ENCODE peak calls at places on chromosomes 6 and 20, in six cellular contexts. L is K562; Z is GM12865; E is CD8-positive, alpha-beta T cell; N is dorsolateral prefrontal cortex; Y is tibial artery. B is an unnamed sample.

GRCh38 chr6:38943964-38944363 is 104.6 kb upstream of the GLP1R start:
- DNase-seq in L (no peak), Z (no peak), E (no peak), N (no peak), Y (no peak), B (no peak)

GRCh38 chr6:34055223-34055933 is 90.5 kb downstream of the GRM4 start:
- DNase-seq in L (peak), Z (peak), E (peak), N (peak), Y (peak), B (peak)

GRCh38 chr20:38343798-38344701 is 2.2 kb upstream of the LBP start:
- DNase-seq in L (no peak), Z (no peak), E (no peak), N (no peak), Y (no peak), B (no peak)

GRCh38 chr6:166194885-166195860 is 27.5 kb upstream of the TBXT start:
- DNase-seq in L (no peak), Z (peak), E (no peak), N (no peak), Y (no peak), B (no peak)

GRCh38 chr6:130794686-130795085 is 32.5 kb upstream of the SMLR1 start:
- DNase-seq in L (no peak), Z (no peak), E (no peak), N (no peak), Y (no peak), B (no peak)

GRCh38 chr6:132300323-132300949 is 100.8 kb downstream of the MOXD1 start:
- DNase-seq in L (peak), Z (peak), E (no peak), N (no peak), Y (no peak), B (no peak)

GRCh38 chr6:15754035-15754705 is 91.3 kb upstream of the DTNBP1 start:
- DNase-seq in L (peak), Z (no peak), E (no peak), N (no peak), Y (no peak), B (no peak)

GRCh38 chr6:44238687-44239350 is 8.1 kb upstream of the HSP90AB1 start:
- DNase-seq in L (no peak), Z (no peak), E (no peak), N (no peak), Y (no peak), B (no peak)

GRCh38 chr6:51554029-51554428 is 533.4 kb downstream of the PKHD1 start:
- DNase-seq in L (no peak), Z (no peak), E (no peak), N (no peak), Y (no peak), B (no peak)

GRCh38 chr20:49914310-49915117 is 815 bp downstream of the SPATA2 start:
- DNase-seq in L (peak), Z (peak), E (no peak), N (no peak), Y (no peak), B (no peak)
- TF ChIP-seq CTCF in L (peak), Z (no peak), E (no peak), N (no peak), Y (no peak), B (no peak)

DNA sequence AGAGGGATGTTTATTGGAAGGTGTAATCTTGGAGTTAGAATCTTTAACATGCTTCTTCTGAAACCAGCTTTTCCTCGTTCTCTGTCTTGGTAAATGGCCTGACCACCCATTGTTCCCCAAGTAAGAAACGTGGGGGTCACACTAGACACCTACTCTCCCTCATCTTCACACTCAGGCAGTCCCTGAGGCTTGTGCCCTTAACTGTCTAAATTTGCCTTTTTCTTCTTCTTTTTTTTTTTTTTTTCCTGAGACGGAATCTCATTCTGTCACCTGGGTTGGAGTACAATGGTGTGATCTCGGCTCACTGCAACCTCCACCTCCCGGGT is 16.2 kb upstream of the ARFGEF2 start:
- DNase-seq in L (no peak), Z (no peak), E (no peak), N (no peak), Y (no peak), B (no peak)
- TF ChIP-seq CTCF in L (no peak), Z (no peak), E (no peak), N (no peak), Y (no peak), B (no peak)

DNA sequence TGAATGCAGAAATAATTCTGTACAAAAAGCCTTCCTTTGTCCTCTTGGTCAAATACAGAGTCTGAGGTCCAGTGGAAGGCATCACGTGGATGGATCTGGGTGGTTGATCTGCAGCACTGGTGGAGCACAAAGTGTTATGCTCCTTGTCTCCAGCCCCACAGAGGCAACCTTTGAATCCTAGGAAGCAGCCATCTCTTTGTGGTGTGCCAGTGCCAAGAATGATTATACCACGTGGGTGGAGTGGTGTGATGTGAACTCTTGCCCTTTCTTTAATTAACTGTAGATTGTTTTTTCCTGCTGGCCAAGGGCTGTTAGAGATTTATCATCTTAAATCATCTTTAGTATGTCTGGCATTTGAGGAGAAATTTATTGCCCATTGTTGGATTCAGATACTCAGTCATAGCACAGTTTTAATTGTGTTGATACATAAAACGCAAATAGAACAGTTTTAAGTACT is 31.1 kb downstream of the NCOA7 start:
- DNase-seq in L (no peak), Z (no peak), E (no peak), N (no peak), Y (no peak), B (no peak)
- TF ChIP-seq CTCF in L (no peak), Z (no peak), E (no peak), N (no peak), Y (no peak), B (no peak)

GRCh38 chr6:146972526-146972925 is 231.7 kb upstream of the STXBP5 start:
- DNase-seq in L (no peak), Z (no peak), E (no peak), N (no peak), Y (no peak), B (no peak)
- TF ChIP-seq CTCF in L (no peak), Z (no peak), E (no peak), N (no peak), Y (no peak), B (no peak)

GRCh38 chr6:20402181-20403079 is 751 bp downstream of the E2F3 start:
- DNase-seq in L (peak), Z (peak), E (peak), N (peak), Y (peak), B (no peak)

GRCh38 chr6:20404641-20405032 is 3.0 kb downstream of the E2F3 start:
- DNase-seq in L (peak), Z (peak), E (peak), N (no peak), Y (no peak), B (peak)

GRCh38 chr6:20403080-20403765 is 1.5 kb downstream of the E2F3 start:
- DNase-seq in L (peak), Z (peak), E (peak), N (peak), Y (peak), B (no peak)

GRCh38 chr6:20401403-20402180 is at the start of gene E2F3:
- DNase-seq in L (peak), Z (peak), E (peak), N (peak), Y (peak), B (peak)

DNA sequence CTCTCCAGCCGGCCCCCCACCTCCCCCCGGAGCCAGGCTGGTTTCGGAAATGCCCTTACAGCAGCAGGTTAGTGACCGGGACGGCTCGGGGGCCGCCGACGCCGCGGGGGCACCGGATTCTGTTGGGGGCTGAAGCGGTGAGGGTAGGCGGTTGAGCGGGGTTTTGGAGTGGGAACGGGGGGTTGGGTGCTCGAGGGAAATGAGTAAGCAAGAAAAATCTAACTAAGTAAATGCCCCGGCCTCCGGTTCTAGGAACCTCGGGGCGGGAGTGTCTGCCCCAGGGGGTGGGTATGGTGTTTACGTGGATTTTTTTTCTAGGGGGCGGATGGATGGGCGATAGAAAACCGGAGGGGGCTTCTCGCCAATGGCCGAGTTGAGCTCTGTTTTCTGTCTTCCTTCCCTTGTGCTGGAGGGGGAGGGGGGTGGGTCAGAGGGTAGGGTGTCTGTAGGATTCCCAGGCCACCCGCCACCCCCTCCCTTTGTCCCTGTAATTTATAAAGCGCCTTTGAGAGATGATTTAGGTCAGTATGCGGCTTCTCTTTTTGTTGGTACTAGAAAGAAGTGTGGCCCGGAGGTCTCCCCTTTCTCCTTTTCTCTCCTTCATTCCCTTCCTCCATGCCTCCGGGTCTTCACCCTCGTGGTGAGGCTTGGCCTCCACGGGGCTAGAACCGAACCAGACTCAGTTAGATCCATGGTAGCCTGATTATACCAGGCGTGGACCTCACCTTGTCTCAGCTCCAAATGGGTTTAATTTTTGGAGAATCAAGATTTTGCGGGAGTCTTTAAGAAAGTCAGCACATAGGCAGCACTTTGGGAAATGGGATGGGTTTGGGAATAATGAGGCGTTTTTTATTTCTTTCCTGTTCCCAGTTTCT is 2.3 kb downstream of the E2F3 start:
- DNase-seq in L (peak), Z (peak), E (peak), N (no peak), Y (peak), B (no peak)
- TF ChIP-seq CTCF in L (no peak), Z (no peak), E (no peak), N (no peak), Y (no peak), B (no peak)

GRCh38 chr20:58028123-58028522 is 200.3 kb downstream of the ANKRD60 start:
- DNase-seq in L (no peak), Z (no peak), E (no peak), N (no peak), Y (no peak), B (no peak)
- TF ChIP-seq CTCF in L (peak), Z (no peak), E (no peak), N (no peak), Y (no peak), B (peak)